ENCODE peak calls at places on chromosomes 13 and 19, in five cellular contexts. A, C, T, Y and K are unnamed samples. For H3K27me3 and H3K4me1, the result is how much of the 10 kb centered on the place peaks cover.

GRCh38 chr13:44335463-44335862 is 38.2 kb upstream of the SERP2 start:
- DNase-seq in Y (no peak), A (no peak), C (no peak), T (no peak), K (no peak)

GRCh38 chr19:39398297-39398864 is 7.2 kb downstream of the MED29 start:
- DNase-seq in Y (no peak), C (peak), A (peak), T (no peak), K (peak)

GRCh38 chr13:49454388-49455015 is 10.4 kb downstream of the SETDB2 start:
- DNase-seq in A (peak), C (no peak), T (no peak), Y (no peak), K (no peak)

GRCh38 chr19:55617426-55617825 is 6.9 kb downstream of the ZNF784 start:
- DNase-seq in C (no peak), A (no peak), T (no peak), Y (no peak), K (no peak)

GRCh38 chr13:110338441-110339101 is 31.5 kb downstream of the COL4A2 start:
- DNase-seq in T (no peak), Y (no peak), A (no peak), C (peak), K (peak)

GRCh38 chr19:58578430-58578925 is 5.3 kb upstream of the MZF1 start:
- DNase-seq in Y (no peak), A (no peak), T (peak), C (no peak), K (no peak)

GRCh38 chr13:24741016-24741662 is 22.8 kb upstream of the RNF17 start:
- DNase-seq in T (peak), C (no peak), Y (no peak), A (no peak), K (no peak)

GRCh38 chr13:98766716-98767115 is 14.2 kb upstream of the SLC15A1 start:
- DNase-seq in C (no peak), T (no peak), Y (no peak), A (no peak), K (no peak)

GRCh38 chr19:18469245-18470107 is 31.5 kb upstream of the ISYNA1 start:
- DNase-seq in Y (peak), A (peak), T (peak), C (peak), K (no peak)

GRCh38 chr13:114132419-114133121 is at the start of gene RASA3:
- DNase-seq in C (peak), T (peak), Y (peak), A (peak), K (peak)

GRCh38 chr13:33435207-33435606 is 149.7 kb upstream of the STARD13 start:
- DNase-seq in T (no peak), A (no peak), Y (no peak), C (no peak), K (no peak)

GRCh38 chr19:10800488-10800887 is 35.5 kb downstream of the TMED1 start:
- DNase-seq in Y (no peak), C (no peak), T (no peak), A (no peak), K (no peak)

GRCh38 chr19:29013988-29014387 is 199.0 kb downstream of the UQCRFS1 start:
- DNase-seq in A (no peak), T (no peak), Y (no peak), C (no peak), K (no peak)

GRCh38 chr19:29015569-29015968 is 197.4 kb downstream of the UQCRFS1 start:
- DNase-seq in A (no peak), C (no peak), Y (no peak), T (no peak), K (no peak)

GRCh38 chr19:29012457-29012856 is 200.5 kb downstream of the UQCRFS1 start:
- DNase-seq in C (no peak), A (no peak), T (no peak), Y (no peak), K (no peak)

GRCh38 chr19:29014857-29015436 is 198.0 kb downstream of the UQCRFS1 start:
- DNase-seq in T (peak), Y (no peak), C (no peak), A (no peak), K (no peak)

DNA sequence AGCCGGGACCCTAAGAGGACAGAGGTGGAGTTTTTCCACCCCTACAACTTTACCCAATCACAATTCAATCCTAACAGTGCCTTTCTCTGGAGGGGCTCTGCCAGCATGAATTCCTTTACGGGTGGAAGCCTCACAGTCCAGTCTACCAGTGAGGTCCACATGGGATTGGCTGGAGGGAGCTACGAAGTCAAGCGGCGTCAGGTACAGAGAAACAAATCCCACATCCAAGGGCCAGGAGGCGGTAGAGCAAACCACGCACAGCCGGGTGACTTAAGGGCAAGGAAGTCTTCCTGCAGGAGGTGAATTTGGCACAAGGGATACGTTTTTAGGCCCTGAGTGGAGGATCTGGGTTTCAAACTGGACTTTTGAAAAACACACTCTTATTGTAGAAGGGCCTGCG is 199.6 kb downstream of the UQCRFS1 start:
- DNase-seq in T (peak), C (no peak), A (no peak), Y (no peak), K (no peak)
- H3K27me3 ChIP-seq in T (under half), C (under half), A (under half), Y (under half), K (under half)

GRCh38 chr19:8397746-8398721 is 7.9 kb downstream of the RAB11B start:
- DNase-seq in T (no peak), Y (no peak), C (peak), A (no peak), K (no peak)

GRCh38 chr19:8397291-8397690 is 7.1 kb downstream of the RAB11B start:
- DNase-seq in C (peak), T (no peak), Y (no peak), A (no peak), K (no peak)

GRCh38 chr19:8396185-8396562 is 6.0 kb downstream of the RAB11B start:
- DNase-seq in T (no peak), C (peak), A (no peak), Y (no peak), K (no peak)

GRCh38 chr19:8395621-8396082 is 5.5 kb downstream of the RAB11B start:
- DNase-seq in Y (no peak), A (no peak), C (peak), T (no peak), K (no peak)

DNA sequence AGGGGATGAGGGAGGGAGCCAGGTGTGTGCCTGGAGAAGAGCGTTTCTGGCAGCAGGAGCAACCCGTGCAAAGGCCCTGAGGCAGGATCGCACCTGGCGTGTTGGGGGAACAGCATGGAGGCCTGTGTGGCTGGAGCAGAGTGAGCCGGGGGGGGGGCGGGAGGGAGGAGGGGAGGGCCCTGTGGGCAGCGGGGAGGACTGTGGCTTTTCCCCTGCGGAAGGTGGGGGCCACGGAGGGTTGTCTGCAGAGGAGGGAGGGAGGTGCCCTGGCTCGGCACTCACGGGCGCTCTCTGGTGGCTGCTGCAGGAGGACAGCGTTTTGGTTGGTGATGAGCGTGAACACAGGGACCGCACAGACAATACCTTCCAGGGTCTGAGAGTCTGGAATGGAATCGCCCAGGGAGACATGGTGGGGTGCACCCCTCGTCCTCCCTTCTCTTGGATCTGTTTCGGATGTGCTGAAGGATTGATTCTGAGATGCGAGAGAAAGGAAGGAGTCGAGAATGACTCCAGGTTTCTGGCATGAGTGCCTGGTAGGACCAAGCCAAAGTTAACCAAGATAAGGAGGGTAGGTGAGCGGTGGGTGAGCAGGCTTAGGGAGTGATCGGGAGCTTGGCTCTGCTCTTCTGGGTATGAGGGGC is 6.5 kb downstream of the RAB11B start:
- DNase-seq in A (peak), T (peak), C (peak), Y (peak), K (no peak)
- H3K4me1 ChIP-seq in A (under half), T (under half), C (half or more), Y (under half), K (half or more)

DNA sequence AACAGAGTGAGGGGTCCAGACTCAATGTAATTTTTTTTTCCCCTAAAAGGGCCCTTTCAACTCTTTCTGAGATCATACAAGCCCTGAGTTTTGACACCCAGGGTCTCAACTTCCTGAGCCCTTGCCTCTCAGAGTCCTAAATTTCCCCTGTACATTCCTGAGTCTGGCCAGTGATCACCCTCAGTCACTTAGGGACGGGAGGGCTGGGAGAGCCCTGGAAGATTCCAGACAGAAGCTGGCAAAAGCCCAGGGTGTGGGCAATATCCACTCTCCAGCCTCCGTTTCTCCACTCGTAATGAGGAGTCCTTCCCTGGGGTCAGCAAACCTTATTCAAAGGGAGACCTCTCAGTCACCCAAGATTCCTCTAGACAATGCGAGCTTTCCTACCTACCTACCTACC is 1.6 kb downstream of the PPP1R13L start:
- DNase-seq in A (no peak), C (no peak), T (no peak), Y (no peak), K (no peak)
- H3K27ac ChIP-seq in A (no peak), C (no peak), T (no peak), Y (no peak), K (peak)

DNA sequence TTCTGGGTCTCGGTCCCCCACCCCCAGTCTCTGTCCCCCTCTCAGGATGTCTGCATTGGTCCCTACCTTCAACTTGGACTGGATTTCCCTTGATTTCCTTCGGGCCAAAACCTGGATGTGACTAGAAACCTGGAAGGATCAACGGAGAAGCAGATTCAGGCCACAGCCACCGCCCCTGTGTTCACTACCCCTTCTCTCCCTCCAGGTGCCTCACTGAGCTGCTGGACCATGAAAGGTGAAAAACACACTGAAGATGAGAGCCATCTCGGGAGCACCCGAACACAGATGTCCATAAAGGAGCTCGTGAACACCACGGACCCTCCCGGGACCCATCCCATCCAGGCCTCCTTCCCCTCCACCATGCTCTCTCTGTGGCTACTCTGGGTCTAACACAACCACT is 5.0 kb downstream of the TEAD2 start:
- DNase-seq in C (no peak), A (no peak), Y (no peak), T (no peak), K (no peak)
- H3K27me3 ChIP-seq in C (under half), A (under half), Y (under half), T (under half), K (under half)

GRCh38 chr19:46977548-46977947 is 42.1 kb upstream of the NPAS1 start:
- DNase-seq in A (no peak), T (no peak), Y (no peak), C (no peak), K (no peak)

GRCh38 chr19:46976845-46977320 is 42.8 kb upstream of the NPAS1 start:
- DNase-seq in C (peak), A (no peak), T (peak), Y (no peak), K (peak)

GRCh38 chr19:46979103-46979769 is 40.4 kb upstream of the NPAS1 start:
- DNase-seq in C (peak), T (peak), Y (no peak), A (no peak), K (peak)

GRCh38 chr19:46979770-46980105 is 39.9 kb upstream of the NPAS1 start:
- DNase-seq in A (no peak), C (peak), Y (no peak), T (peak), K (peak)

GRCh38 chr19:46978470-46978869 is 41.2 kb upstream of the NPAS1 start:
- DNase-seq in Y (no peak), A (no peak), T (no peak), C (no peak), K (peak)
- H3K4me1 ChIP-seq in Y (under half), A (under half), T (under half), C (half or more), K (half or more)

GRCh38 chr13:41460930-41461329 is 3.6 kb downstream of the RGCC start:
- DNase-seq in T (no peak), A (no peak), Y (no peak), C (no peak), K (no peak)
- H3K27ac ChIP-seq in T (no peak), A (peak), Y (peak), C (no peak), K (no peak)

GRCh38 chr19:35135389-35135909 is 590 bp upstream of the LGI4 start:
- DNase-seq in Y (peak), A (peak), T (peak), C (peak), K (peak)

GRCh38 chr19:35130761-35131720 is 3.8 kb downstream of the LGI4 start:
- DNase-seq in A (no peak), T (no peak), C (no peak), Y (no peak), K (no peak)

GRCh38 chr19:35133826-35134225 is 1.0 kb downstream of the LGI4 start:
- DNase-seq in Y (no peak), C (no peak), T (no peak), A (no peak), K (no peak)

GRCh38 chr19:35134601-35135091 is at the start of gene LGI4:
- DNase-seq in T (no peak), Y (no peak), A (no peak), C (peak), K (no peak)

GRCh38 chr19:35132254-35132653 is 2.6 kb downstream of the LGI4 start:
- DNase-seq in T (no peak), A (no peak), Y (no peak), C (no peak), K (no peak)
- H3K27me3 ChIP-seq in T (under half), A (under half), Y (under half), C (under half), K (under half)

GRCh38 chr13:77514336-77514726 is 21.2 kb upstream of the SCEL start:
- DNase-seq in Y (no peak), A (no peak), T (no peak), C (no peak), K (no peak)
- H3K4me1 ChIP-seq in Y (under half), A (under half), T (under half), C (under half), K (under half)